ENCODE peak calls at places on chromosomes 6 and 20, in eight cellular contexts. One of them, this sample, is unnamed.
A peak's percentile ranks its signal among the peaks of the same experiment; 100 is the strongest.

GRCh38 chr6:129120856-129121255 is 237.9 kb downstream of the LAMA2 start:
- DNase-seq in BJ: no peak
- DNase-seq in SK-N-DZ: no peak
- DNase-seq in AG10803: peak; percentile 54
- DNase-seq in NAMALWA: no peak
- DNase-seq in smooth muscle cell of the brain vasculature: peak; percentile 35
- DNase-seq in left ventricle myocardium inferior: no peak
- DNase-seq in lung microvascular endothelial cell: no peak
- DNase-seq in this sample: no peak

GRCh38 chr6:26025047-26025893 is 62.0 kb upstream of the HFE start:
- DNase-seq in BJ: peak; percentile 42
- DNase-seq in SK-N-DZ: no peak
- DNase-seq in AG10803: peak; percentile 63
- DNase-seq in NAMALWA: no peak
- DNase-seq in smooth muscle cell of the brain vasculature: no peak
- DNase-seq in left ventricle myocardium inferior: no peak
- DNase-seq in lung microvascular endothelial cell: peak; percentile 69
- DNase-seq in this sample: no peak

GRCh38 chr20:1629321-1629720 is 9.5 kb upstream of the SIRPB1 start:
- DNase-seq in BJ: no peak
- DNase-seq in SK-N-DZ: no peak
- DNase-seq in AG10803: no peak
- DNase-seq in NAMALWA: no peak
- DNase-seq in smooth muscle cell of the brain vasculature: no peak
- DNase-seq in left ventricle myocardium inferior: no peak
- DNase-seq in lung microvascular endothelial cell: no peak
- DNase-seq in this sample: no peak

GRCh38 chr20:16350465-16350864 is 222.8 kb downstream of the KIF16B start:
- DNase-seq in BJ: no peak
- DNase-seq in SK-N-DZ: no peak
- DNase-seq in AG10803: peak; percentile 60
- DNase-seq in NAMALWA: no peak
- DNase-seq in smooth muscle cell of the brain vasculature: no peak
- DNase-seq in left ventricle myocardium inferior: no peak
- DNase-seq in lung microvascular endothelial cell: no peak
- DNase-seq in this sample: peak; percentile 15

GRCh38 chr6:138007014-138007472 is 100.2 kb downstream of the PERP start:
- DNase-seq in BJ: no peak
- DNase-seq in SK-N-DZ: no peak
- DNase-seq in AG10803: peak; percentile 11
- DNase-seq in NAMALWA: peak; percentile 33
- DNase-seq in smooth muscle cell of the brain vasculature: peak; percentile 2
- DNase-seq in left ventricle myocardium inferior: no peak
- DNase-seq in lung microvascular endothelial cell: peak; percentile 23
- DNase-seq in this sample: no peak

GRCh38 chr6:98039876-98040605 is 757.0 kb upstream of the MMS22L start:
- DNase-seq in BJ: no peak
- DNase-seq in SK-N-DZ: no peak
- DNase-seq in AG10803: peak; percentile 17
- DNase-seq in NAMALWA: no peak
- DNase-seq in smooth muscle cell of the brain vasculature: no peak
- DNase-seq in left ventricle myocardium inferior: no peak
- DNase-seq in lung microvascular endothelial cell: no peak
- DNase-seq in this sample: no peak

GRCh38 chr6:56946368-56946767 is 8.5 kb upstream of the BEND6 start:
- DNase-seq in BJ: no peak
- DNase-seq in SK-N-DZ: no peak
- DNase-seq in AG10803: no peak
- DNase-seq in NAMALWA: no peak
- DNase-seq in smooth muscle cell of the brain vasculature: no peak
- DNase-seq in left ventricle myocardium inferior: no peak
- DNase-seq in lung microvascular endothelial cell: no peak
- DNase-seq in this sample: no peak

GRCh38 chr6:101703311-101703710 is 309.8 kb downstream of the GRIK2 start:
- DNase-seq in BJ: no peak
- DNase-seq in SK-N-DZ: no peak
- DNase-seq in AG10803: no peak
- DNase-seq in NAMALWA: no peak
- DNase-seq in smooth muscle cell of the brain vasculature: no peak
- DNase-seq in left ventricle myocardium inferior: no peak
- DNase-seq in lung microvascular endothelial cell: no peak
- DNase-seq in this sample: no peak

GRCh38 chr6:28537065-28537464 is 11.4 kb downstream of the GPX5 start:
- DNase-seq in BJ: no peak
- DNase-seq in SK-N-DZ: peak; percentile 47
- DNase-seq in AG10803: no peak
- DNase-seq in NAMALWA: no peak
- DNase-seq in smooth muscle cell of the brain vasculature: no peak
- DNase-seq in left ventricle myocardium inferior: no peak
- DNase-seq in lung microvascular endothelial cell: peak; percentile 19
- DNase-seq in this sample: no peak

GRCh38 chr20:22821826-22822225 is 213.3 kb upstream of the SSTR4 start:
- DNase-seq in BJ: no peak
- DNase-seq in SK-N-DZ: no peak
- DNase-seq in AG10803: no peak
- DNase-seq in NAMALWA: no peak
- DNase-seq in smooth muscle cell of the brain vasculature: no peak
- DNase-seq in left ventricle myocardium inferior: no peak
- DNase-seq in lung microvascular endothelial cell: no peak
- DNase-seq in this sample: no peak

GRCh38 chr6:166515072-166515810 is 71.2 kb downstream of the RAMACL start:
- DNase-seq in BJ: peak; percentile 25
- DNase-seq in SK-N-DZ: no peak
- DNase-seq in AG10803: peak; percentile 79
- DNase-seq in NAMALWA: peak; percentile 13
- DNase-seq in smooth muscle cell of the brain vasculature: peak; percentile 57
- DNase-seq in left ventricle myocardium inferior: no peak
- DNase-seq in lung microvascular endothelial cell: peak; percentile 58
- DNase-seq in this sample: peak; percentile 59

GRCh38 chr6:133184798-133185380 is 56.3 kb upstream of the EYA4 start:
- DNase-seq in BJ: no peak
- DNase-seq in SK-N-DZ: peak; percentile 42
- DNase-seq in AG10803: peak; percentile 31
- DNase-seq in NAMALWA: peak; percentile 52
- DNase-seq in smooth muscle cell of the brain vasculature: peak; percentile 24
- DNase-seq in left ventricle myocardium inferior: no peak
- DNase-seq in lung microvascular endothelial cell: peak; percentile 53
- DNase-seq in this sample: no peak

GRCh38 chr20:22529150-22530019 is 55.0 kb downstream of the FOXA2 start:
- DNase-seq in BJ: no peak
- DNase-seq in SK-N-DZ: no peak
- DNase-seq in AG10803: no peak
- DNase-seq in NAMALWA: no peak
- DNase-seq in smooth muscle cell of the brain vasculature: no peak
- DNase-seq in left ventricle myocardium inferior: no peak
- DNase-seq in lung microvascular endothelial cell: no peak
- DNase-seq in this sample: no peak

GRCh38 chr6:5672581-5673011 is 334.1 kb downstream of the NRN1 start:
- DNase-seq in BJ: peak; percentile 67
- DNase-seq in SK-N-DZ: no peak
- DNase-seq in AG10803: peak; percentile 93
- DNase-seq in NAMALWA: no peak
- DNase-seq in smooth muscle cell of the brain vasculature: peak; percentile 21
- DNase-seq in left ventricle myocardium inferior: no peak
- DNase-seq in lung microvascular endothelial cell: no peak
- DNase-seq in this sample: peak; percentile 81

GRCh38 chr6:136725124-136725523 is 67.2 kb downstream of the MAP3K5 start:
- DNase-seq in BJ: no peak
- DNase-seq in SK-N-DZ: no peak
- DNase-seq in AG10803: no peak
- DNase-seq in NAMALWA: no peak
- DNase-seq in smooth muscle cell of the brain vasculature: no peak
- DNase-seq in left ventricle myocardium inferior: no peak
- DNase-seq in lung microvascular endothelial cell: no peak
- DNase-seq in this sample: no peak

GRCh38 chr6:39849228-39849627 is 57.1 kb downstream of the DAAM2 start:
- DNase-seq in BJ: no peak
- DNase-seq in SK-N-DZ: no peak
- DNase-seq in AG10803: no peak
- DNase-seq in NAMALWA: no peak
- DNase-seq in smooth muscle cell of the brain vasculature: no peak
- DNase-seq in left ventricle myocardium inferior: no peak
- DNase-seq in lung microvascular endothelial cell: no peak
- DNase-seq in this sample: no peak

GRCh38 chr20:16011061-16011460 is 562.2 kb downstream of the KIF16B start:
- DNase-seq in BJ: no peak
- DNase-seq in SK-N-DZ: no peak
- DNase-seq in AG10803: no peak
- DNase-seq in NAMALWA: no peak
- DNase-seq in smooth muscle cell of the brain vasculature: no peak
- DNase-seq in left ventricle myocardium inferior: no peak
- DNase-seq in lung microvascular endothelial cell: no peak
- DNase-seq in this sample: no peak

GRCh38 chr6:112117554-112117953 is 30.2 kb downstream of the FAM229B start:
- DNase-seq in BJ: no peak
- DNase-seq in SK-N-DZ: no peak
- DNase-seq in AG10803: peak; percentile 34
- DNase-seq in NAMALWA: no peak
- DNase-seq in smooth muscle cell of the brain vasculature: no peak
- DNase-seq in left ventricle myocardium inferior: no peak
- DNase-seq in lung microvascular endothelial cell: peak; percentile 20
- DNase-seq in this sample: peak; percentile 24

GRCh38 chr6:25125736-25126135 is 153.4 kb upstream of the CARMIL1 start:
- DNase-seq in BJ: no peak
- DNase-seq in SK-N-DZ: no peak
- DNase-seq in AG10803: no peak
- DNase-seq in NAMALWA: no peak
- DNase-seq in smooth muscle cell of the brain vasculature: no peak
- DNase-seq in left ventricle myocardium inferior: no peak
- DNase-seq in lung microvascular endothelial cell: no peak
- DNase-seq in this sample: no peak

GRCh38 chr6:25132934-25133333 is 146.2 kb upstream of the CARMIL1 start:
- DNase-seq in BJ: no peak
- DNase-seq in SK-N-DZ: no peak
- DNase-seq in AG10803: no peak
- DNase-seq in NAMALWA: no peak
- DNase-seq in smooth muscle cell of the brain vasculature: no peak
- DNase-seq in left ventricle myocardium inferior: no peak
- DNase-seq in lung microvascular endothelial cell: no peak
- DNase-seq in this sample: no peak

GRCh38 chr20:6142348-6142993 is 19.6 kb upstream of the FERMT1 start:
- DNase-seq in BJ: no peak
- DNase-seq in SK-N-DZ: peak; percentile 62
- DNase-seq in AG10803: peak; percentile 65
- DNase-seq in NAMALWA: peak; percentile 77
- DNase-seq in smooth muscle cell of the brain vasculature: peak; percentile 45
- DNase-seq in left ventricle myocardium inferior: no peak
- DNase-seq in lung microvascular endothelial cell: peak; percentile 76
- DNase-seq in this sample: peak; percentile 54

GRCh38 chr6:71125216-71125615 is 163.4 kb upstream of the OGFRL1 start:
- DNase-seq in BJ: no peak
- DNase-seq in SK-N-DZ: peak; percentile 77
- DNase-seq in AG10803: no peak
- DNase-seq in NAMALWA: no peak
- DNase-seq in smooth muscle cell of the brain vasculature: no peak
- DNase-seq in left ventricle myocardium inferior: no peak
- DNase-seq in lung microvascular endothelial cell: no peak
- DNase-seq in this sample: no peak

GRCh38 chr6:170438402-170438753 is 114.7 kb downstream of the PSMB1 start:
- DNase-seq in BJ: peak; percentile 96
- DNase-seq in SK-N-DZ: peak; percentile 97
- DNase-seq in AG10803: peak; percentile 98
- DNase-seq in NAMALWA: peak; percentile 70
- DNase-seq in smooth muscle cell of the brain vasculature: peak; percentile 86
- DNase-seq in left ventricle myocardium inferior: peak; percentile 77
- DNase-seq in lung microvascular endothelial cell: peak; percentile 90
- DNase-seq in this sample: peak; percentile 99